ENCODE peak calls at places on chromosomes 12 and 14, in eight cellular contexts. W is neural progenitor cell; A is germinal center; X is EL; J is progenitor cell of endocrine pancreas; O is Caki2; P is naive thymus-derived CD4-positive, alpha-beta T cell; I is NCI-H1436. B is an unnamed sample.

GRCh38 chr14:50173891-50174290 is 57.5 kb downstream of the SOS2 start:
- DNase-seq in W (no peak), A (no peak), X (no peak), J (no peak), O (no peak), P (no peak), I (no peak), B (no peak)

GRCh38 chr12:121628037-121628436 is 1.7 kb downstream of the ORAI1 start:
- DNase-seq in W (no peak), A (peak), X (peak), J (no peak), O (no peak), P (no peak), I (no peak), B (no peak)

GRCh38 chr14:39232554-39233415 is 930 bp upstream of the MIA2 start:
- DNase-seq in W (no peak), A (no peak), X (peak), J (no peak), O (peak), P (peak), I (no peak), B (no peak)

GRCh38 chr12:5035618-5036017 is 8.1 kb upstream of the KCNA5 start:
- DNase-seq in W (no peak), A (no peak), X (no peak), J (no peak), O (no peak), P (no peak), I (no peak), B (no peak)

GRCh38 chr12:46071335-46071734 is 81.0 kb upstream of the SCAF11 start:
- DNase-seq in W (no peak), A (no peak), X (no peak), J (no peak), O (no peak), P (no peak), I (no peak), B (no peak)

GRCh38 chr12:738712-739111 is 13.7 kb upstream of the WNK1 start:
- DNase-seq in W (no peak), A (no peak), X (no peak), J (no peak), O (no peak), P (no peak), I (no peak), B (no peak)

GRCh38 chr12:124385219-124385969 is 90.5 kb downstream of the RFLNA start:
- DNase-seq in W (no peak), A (no peak), X (peak), J (no peak), O (no peak), P (no peak), I (no peak), B (no peak)

GRCh38 chr12:6534158-6534913 is at the start of gene GAPDH:
- DNase-seq in W (peak), A (peak), X (peak), J (peak), O (peak), P (peak), I (peak), B (peak)

GRCh38 chr14:73764881-73765280 is 50.7 kb upstream of the PNMA1 start:
- DNase-seq in W (no peak), A (no peak), X (no peak), J (no peak), O (peak), P (no peak), I (no peak), B (no peak)

GRCh38 chr14:97851438-97851995 is 1054.3 kb downstream of the VRK1 start:
- DNase-seq in W (no peak), A (no peak), X (no peak), J (no peak), O (no peak), P (no peak), I (peak), B (no peak)

GRCh38 chr12:24307716-24308335 is 358.4 kb upstream of the SOX5 start:
- DNase-seq in W (no peak), A (no peak), X (no peak), J (no peak), O (peak), P (no peak), I (no peak), B (no peak)

GRCh38 chr12:31874961-31875608 is 84.1 kb upstream of the RESF1 start:
- DNase-seq in W (no peak), A (peak), X (peak), J (no peak), O (peak), P (peak), I (no peak), B (no peak)

GRCh38 chr14:32331227-32331597 is 2.1 kb downstream of the AKAP6 start:
- DNase-seq in W (peak), A (no peak), X (no peak), J (no peak), O (no peak), P (no peak), I (peak), B (no peak)

GRCh38 chr14:80522936-80523335 is 311.6 kb upstream of the DIO2 start:
- DNase-seq in W (no peak), A (no peak), X (peak), J (no peak), O (no peak), P (no peak), I (no peak), B (no peak)

GRCh38 chr12:10154145-10154496 is 17.8 kb downstream of the OLR1 start:
- DNase-seq in W (no peak), A (no peak), X (no peak), J (no peak), O (no peak), P (no peak), I (no peak), B (no peak)

GRCh38 chr12:42725839-42726238 is 136.3 kb upstream of the PRICKLE1 start:
- DNase-seq in W (no peak), A (no peak), X (peak), J (no peak), O (peak), P (no peak), I (no peak), B (no peak)

B was measured in SHP77 treated with DMSO at 0.1 percent for 48 hours.